ENCODE peak calls at places on chromosomes 16 and 17, in seven cellular contexts. R is left ventricle myocardium inferior, P is brain microvascular endothelial cell, L is H1, W is uterus, V is right atrium auricular region, J is testis. M is an unnamed sample.

GRCh38 chr17:17712268-17712924 is 31.1 kb downstream of the RAI1 start:
- DNase-seq in R (no peak), P (peak; percentile 87), L (no peak), W (no peak), V (no peak), J (no peak), M (peak; percentile 92)

GRCh38 chr16:55737966-55738365 is 82.2 kb downstream of the SLC6A2 start:
- DNase-seq in R (no peak), P (no peak), L (no peak), W (no peak), V (no peak), J (no peak), M (no peak)

GRCh38 chr16:10558305-10558704 is 22.1 kb downstream of the EMP2 start:
- DNase-seq in R (no peak), P (no peak), L (no peak), W (no peak), V (no peak), J (no peak), M (no peak)

GRCh38 chr16:31008154-31008950 is 2.1 kb downstream of the STX1B start:
- DNase-seq in R (no peak), P (peak; percentile 78), L (no peak), W (no peak), V (no peak), J (no peak), M (peak; percentile 98)

GRCh38 chr16:10738231-10739077 is 5.2 kb upstream of the NUBP1 start:
- DNase-seq in R (peak; percentile 87), P (peak; percentile 81), L (no peak), W (peak; percentile 56), V (peak; percentile 90), J (no peak), M (no peak)

GRCh38 chr16:83305092-83305491 is 502.7 kb upstream of the HSBP1 start:
- DNase-seq in R (no peak), P (peak; percentile 90), L (no peak), W (no peak), V (no peak), J (no peak), M (peak; percentile 71)

GRCh38 chr16:647173-647902 is 1.8 kb upstream of the WDR90 start:
- DNase-seq in R (no peak), P (no peak), L (no peak), W (no peak), V (no peak), J (no peak), M (no peak)

GRCh38 chr16:30741461-30741914 is 6.7 kb upstream of the PHKG2 start:
- DNase-seq in R (no peak), P (peak; percentile 81), L (no peak), W (no peak), V (no peak), J (no peak), M (peak; percentile 97)

GRCh38 chr17:51640108-51640622 is 379.8 kb downstream of the UTP18 start:
- DNase-seq in R (no peak), P (no peak), L (peak; percentile 65), W (no peak), V (no peak), J (peak; percentile 23), M (no peak)

GRCh38 chr17:62048262-62048661 is 16.8 kb downstream of the MED13 start:
- DNase-seq in R (no peak), P (no peak), L (no peak), W (no peak), V (no peak), J (no peak), M (no peak)

GRCh38 chr17:22253007-22253406 is 560.7 kb downstream of the KCNJ18 start:
- DNase-seq in R (no peak), P (no peak), L (no peak), W (no peak), V (no peak), J (no peak), M (no peak)

GRCh38 chr17:48892940-48893645 is 506 bp downstream of the ATP5MC1 start:
- DNase-seq in R (no peak), P (no peak), L (no peak), W (no peak), V (no peak), J (no peak), M (peak; percentile 49)

GRCh38 chr16:48081656-48082055 is 74.1 kb downstream of the ABCC12 start:
- DNase-seq in R (no peak), P (peak; percentile 78), L (no peak), W (no peak), V (no peak), J (no peak), M (peak; percentile 84)

GRCh38 chr16:17544785-17545184 is 74.0 kb upstream of the XYLT1 start:
- DNase-seq in R (no peak), P (no peak), L (peak; percentile 86), W (no peak), V (no peak), J (peak; percentile 55), M (no peak)

GRCh38 chr16:3878610-3879009 is 1.9 kb downstream of the CREBBP start:
- DNase-seq in R (no peak), P (no peak), L (no peak), W (no peak), V (no peak), J (peak; percentile 17), M (no peak)

GRCh38 chr17:6505425-6506142 is 50.8 kb downstream of the PITPNM3 start:
- DNase-seq in R (no peak), P (peak; percentile 48), L (no peak), W (no peak), V (no peak), J (peak; percentile 57), M (no peak)

GRCh38 chr17:29242051-29242450 is 4.6 kb upstream of the CRYBA1 start:
- DNase-seq in R (no peak), P (no peak), L (no peak), W (no peak), V (no peak), J (no peak), M (no peak)

GRCh38 chr17:57086069-57086930 is 1.3 kb downstream of the AKAP1 start:
- DNase-seq in R (no peak), P (peak; percentile 11), L (peak; percentile 63), W (no peak), V (no peak), J (peak; percentile 47), M (peak; percentile 84)

DNA sequence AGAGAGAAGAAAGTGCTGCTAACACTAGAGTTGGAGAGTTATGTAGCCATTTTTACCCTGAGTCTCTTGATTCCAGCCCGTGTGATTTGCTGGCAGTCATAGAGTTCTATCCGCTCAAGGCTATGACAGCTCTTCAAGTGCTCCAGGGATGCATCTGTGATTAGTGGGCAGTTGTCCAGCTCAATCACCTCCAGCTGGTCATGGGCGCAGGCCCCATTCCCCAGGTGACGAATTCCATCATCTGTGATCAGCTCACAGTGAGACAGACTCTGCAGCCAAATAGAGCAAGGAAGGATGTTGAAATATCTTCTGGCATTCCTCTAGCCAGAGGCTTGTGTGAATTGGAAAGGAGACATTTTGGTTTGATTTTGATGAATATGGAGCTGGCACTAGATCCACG is 38.4 kb upstream of the STAC2 start:
- DNase-seq in R (peak; percentile 69), P (no peak), L (no peak), W (no peak), V (peak; percentile 63), J (peak; percentile 11), M (peak; percentile 26)
- H3K27me3 ChIP-seq in R (no peaks in the 10 kb centered on the region), P (no peaks in the 10 kb centered on the region), L (no peaks in the 10 kb centered on the region), W (no peaks in the 10 kb centered on the region), V (no peaks in the 10 kb centered on the region), J (no peaks in the 10 kb centered on the region), M (no peaks in the 10 kb centered on the region)

GRCh38 chr17:9321862-9322261 is 253.8 kb downstream of the STX8 start:
- DNase-seq in R (no peak), P (no peak), L (no peak), W (no peak), V (no peak), J (no peak), M (no peak)

GRCh38 chr17:9324864-9325263 is 250.8 kb downstream of the STX8 start:
- DNase-seq in R (no peak), P (no peak), L (no peak), W (no peak), V (no peak), J (no peak), M (no peak)

GRCh38 chr17:9322298-9322697 is 253.3 kb downstream of the STX8 start:
- DNase-seq in R (no peak), P (no peak), L (no peak), W (no peak), V (no peak), J (no peak), M (no peak)
- TF ChIP-seq CTCF in R (no peak), P (peak; percentile 54), L (no peak), W (no peak), V (no peak), J (no peak), M (no peak)

GRCh38 chr17:81885454-81885853 is 5.9 kb downstream of the ALYREF start:
- DNase-seq in R (no peak), P (no peak), L (no peak), W (no peak), V (no peak), J (no peak), M (no peak)

GRCh38 chr17:81888105-81888987 is 3.0 kb downstream of the ALYREF start:
- DNase-seq in R (no peak), P (no peak), L (no peak), W (no peak), V (no peak), J (no peak), M (peak; percentile 78)

GRCh38 chr17:81885869-81886548 is 5.4 kb downstream of the ALYREF start:
- DNase-seq in R (no peak), P (no peak), L (no peak), W (no peak), V (no peak), J (no peak), M (peak; percentile 98)

GRCh38 chr17:81884968-81885367 is 6.4 kb downstream of the ALYREF start:
- DNase-seq in R (no peak), P (no peak), L (no peak), W (no peak), V (no peak), J (no peak), M (no peak)

GRCh38 chr17:81884520-81884919 is 6.9 kb downstream of the ALYREF start:
- DNase-seq in R (no peak), P (no peak), L (no peak), W (no peak), V (no peak), J (no peak), M (peak; percentile 97)
- H3K27me3 ChIP-seq in R (no peaks in the 10 kb centered on the region), P (no peaks in the 10 kb centered on the region), L (no peaks in the 10 kb centered on the region), W (no peaks in the 10 kb centered on the region), V (no peaks in the 10 kb centered on the region), J (no peaks in the 10 kb centered on the region), M (no peaks in the 10 kb centered on the region)

DNA sequence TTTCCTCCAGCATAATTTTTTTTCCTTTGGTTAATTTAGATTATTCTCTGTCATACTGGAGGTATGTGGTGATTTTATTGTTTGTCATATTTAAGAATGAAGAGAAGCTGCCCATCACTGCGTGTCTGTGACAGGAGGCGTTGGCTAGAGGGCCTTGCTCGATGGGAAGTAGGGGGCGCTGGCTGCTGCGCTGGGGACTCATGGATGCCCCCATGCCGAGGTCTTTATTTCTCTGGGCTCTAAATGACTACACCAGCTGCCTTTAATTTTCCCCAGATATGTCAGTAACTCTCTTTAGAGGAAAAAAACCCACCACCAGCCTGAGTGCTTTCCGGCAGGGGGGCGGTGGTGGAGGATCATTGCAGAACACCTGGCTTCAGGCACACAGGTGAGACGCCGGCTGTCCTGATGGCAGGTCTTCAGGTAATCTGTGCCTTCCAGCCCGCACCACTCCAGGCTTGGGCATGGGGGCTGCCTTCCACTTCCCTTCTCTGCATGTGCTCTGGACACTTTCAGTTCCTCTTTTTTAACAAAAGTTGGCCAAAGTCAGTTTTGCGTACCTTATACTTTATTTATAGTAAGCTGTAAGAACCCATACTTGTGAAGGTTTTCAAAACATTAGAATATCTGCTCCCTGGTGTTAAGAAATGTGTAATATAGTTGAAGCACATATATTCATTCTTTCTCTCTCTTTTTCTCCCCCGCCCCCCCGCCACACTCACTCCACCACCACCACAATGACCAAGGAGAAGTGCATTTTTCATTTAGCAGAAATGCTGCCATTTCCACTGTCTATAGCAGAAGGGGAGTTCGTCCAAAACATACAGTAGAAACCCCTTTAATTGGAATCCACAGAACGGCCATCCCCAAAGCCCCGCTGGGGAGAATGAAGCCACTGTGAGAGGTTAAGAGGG is 192.7 kb downstream of the RPTOR start:
- DNase-seq in R (no peak), P (no peak), L (no peak), W (no peak), V (no peak), J (no peak), M (no peak)
- TF ChIP-seq CTCF in R (no peak), P (no peak), L (peak; percentile 57), W (no peak), V (no peak), J (no peak), M (no peak)

M was measured in osteoblast.